ENCODE peak calls at places on chromosomes 13 and 19, in seven cellular contexts. B is cardiac fibroblast; Q is iPS-NIHi11; V is stimulated activated naive CD8-positive, alpha-beta T cell treated with anti-CD3 and anti-CD28 coated beads, Interleukin-15, Interleukin-2, amounts not matched to agents 100 U/mL and 50 U/mL, for 24 hours; Z is AG09309; J is dermis microvascular lymphatic vessel endothelial cell; W is thoracic aorta. L is an unnamed sample.

GRCh38 chr19:16041571-16042386 is 34.5 kb upstream of the TPM4 start:
- DNase-seq in B (peak), Q (peak), V (peak), Z (peak), J (no peak), W (peak), L (peak)

GRCh38 chr19:7665076-7665475 is 3.8 kb upstream of the RETN start:
- DNase-seq in B (peak), Q (no peak), V (no peak), Z (no peak), J (no peak), W (no peak), L (no peak)

GRCh38 chr13:85417807-85418206 is 381.4 kb downstream of the SLITRK6 start:
- DNase-seq in B (no peak), Q (no peak), V (no peak), Z (no peak), J (no peak), W (no peak), L (no peak)

GRCh38 chr19:49212302-49212701 is 54.7 kb downstream of the TRPM4 start:
- DNase-seq in B (peak), Q (no peak), V (no peak), Z (no peak), J (no peak), W (no peak), L (no peak)

GRCh38 chr19:4369888-4370260 is 26.5 kb downstream of the MPND start:
- DNase-seq in B (no peak), Q (peak), V (peak), Z (no peak), J (no peak), W (no peak), L (peak)

GRCh38 chr13:74891610-74892009 is 590.4 kb downstream of the TBC1D4 start:
- DNase-seq in B (peak), Q (no peak), V (no peak), Z (no peak), J (peak), W (no peak), L (no peak)

GRCh38 chr19:2099937-2100718 is 3.4 kb downstream of the IZUMO4 start:
- DNase-seq in B (no peak), Q (no peak), V (no peak), Z (no peak), J (no peak), W (no peak), L (no peak)

GRCh38 chr19:29745253-29745652 is 30.2 kb upstream of the C19orf12 start:
- DNase-seq in B (no peak), Q (peak), V (no peak), Z (no peak), J (no peak), W (no peak), L (peak)

GRCh38 chr19:3880471-3881271 is at the start of gene ATCAY:
- DNase-seq in B (no peak), Q (peak), V (no peak), Z (no peak), J (no peak), W (no peak), L (peak)

GRCh38 chr13:80666782-80667537 is 326.0 kb upstream of the SPRY2 start:
- DNase-seq in B (peak), Q (no peak), V (no peak), Z (no peak), J (no peak), W (no peak), L (no peak)

GRCh38 chr13:111559612-111560423 is 239.4 kb downstream of the TEX29 start:
- DNase-seq in B (no peak), Q (no peak), V (no peak), Z (no peak), J (no peak), W (no peak), L (peak)

GRCh38 chr13:112247471-112248405 is 128.4 kb upstream of the SPACA7 start:
- DNase-seq in B (no peak), Q (peak), V (no peak), Z (no peak), J (no peak), W (no peak), L (peak)

GRCh38 chr19:36528921-36529518 is 949 bp upstream of the ZNF260 start:
- DNase-seq in B (no peak), Q (peak), V (peak), Z (no peak), J (no peak), W (no peak), L (peak)

GRCh38 chr13:58081301-58081820 is 449.8 kb downstream of the PCDH17 start:
- DNase-seq in B (no peak), Q (no peak), V (no peak), Z (no peak), J (no peak), W (no peak), L (no peak)

GRCh38 chr19:38851622-38852230 is 1.9 kb upstream of the HNRNPL start:
- DNase-seq in B (peak), Q (peak), V (peak), Z (peak), J (peak), W (peak), L (peak)

GRCh38 chr13:59492030-59492636 is 671.6 kb downstream of the DIAPH3 start:
- DNase-seq in B (peak), Q (no peak), V (no peak), Z (no peak), J (no peak), W (no peak), L (no peak)

GRCh38 chr19:46480409-46480808 is 9.0 kb upstream of the PNMA8A start:
- DNase-seq in B (peak), Q (no peak), V (no peak), Z (no peak), J (no peak), W (no peak), L (no peak)

GRCh38 chr19:4103073-4103418 is 20.9 kb downstream of the MAP2K2 start:
- DNase-seq in B (peak), Q (no peak), V (peak), Z (no peak), J (no peak), W (no peak), L (no peak)

GRCh38 chr19:44925114-44925891 is 10.9 kb downstream of the APOC1 start:
- DNase-seq in B (peak), Q (no peak), V (no peak), Z (peak), J (peak), W (no peak), L (peak)

GRCh38 chr13:45966715-45967114 is 85.8 kb downstream of the ZC3H13 start:
- DNase-seq in B (no peak), Q (no peak), V (no peak), Z (no peak), J (no peak), W (no peak), L (no peak)

L was measured in H7.